ENCODE peak calls at places on chromosomes 5 and 9, in four cellular contexts. C is heart right ventricle, Z is endodermal cell, K is left ventricle myocardium inferior. Q is an unnamed sample.

GRCh38 chr5:44942524-44943001 is 133.8 kb downstream of the MRPS30 start:
- DNase-seq in C (no peak), Z (no peak), K (no peak), Q (no peak)

GRCh38 chr5:130289132-130290088 is 385.1 kb downstream of the CHSY3 start:
- DNase-seq in C (no peak), Z (no peak), K (no peak), Q (peak; percentile 24)

GRCh38 chr5:32251864-32252458 is 60.8 kb downstream of the MTMR12 start:
- DNase-seq in C (no peak), Z (no peak), K (no peak), Q (peak; percentile 33)

GRCh38 chr5:1174122-1174936 is 27.1 kb upstream of the SLC6A19 start:
- DNase-seq in C (peak; percentile 68), Z (peak; percentile 90), K (peak; percentile 61), Q (peak; percentile 83)

GRCh38 chr5:135240283-135240633 is 158.8 kb downstream of the MACROH2A1 start:
- DNase-seq in C (no peak), Z (no peak), K (no peak), Q (no peak)

GRCh38 chr9:69420611-69421270 is 95.7 kb downstream of the ENTREP1 start:
- DNase-seq in C (no peak), Z (peak; percentile 24), K (no peak), Q (no peak)

GRCh38 chr5:90866915-90867715 is 308.5 kb downstream of the ADGRV1 start:
- DNase-seq in C (no peak), Z (no peak), K (no peak), Q (peak; percentile 33)

GRCh38 chr5:10577371-10578291 is 13.8 kb downstream of the ANKRD33B start:
- DNase-seq in C (peak; percentile 30), Z (peak; percentile 45), K (peak; percentile 37), Q (peak; percentile 34)

GRCh38 chr9:96027271-96028131 is 152.0 kb downstream of the ERCC6L2 start:
- DNase-seq in C (peak; percentile 39), Z (peak; percentile 79), K (peak; percentile 33), Q (peak; percentile 22)

GRCh38 chr9:69376651-69377050 is 51.6 kb downstream of the ENTREP1 start:
- DNase-seq in C (no peak), Z (no peak), K (no peak), Q (peak; percentile 95)

GRCh38 chr9:2345013-2345412 is 276.6 kb upstream of the VLDLR start:
- DNase-seq in C (no peak), Z (no peak), K (no peak), Q (no peak)

GRCh38 chr9:126016579-126017290 is 269.6 kb downstream of the PBX3 start:
- DNase-seq in C (no peak), Z (no peak), K (no peak), Q (no peak)

GRCh38 chr9:130301483-130302286 is 36.1 kb downstream of the HMCN2 start:
- DNase-seq in C (peak; percentile 78), Z (no peak), K (peak; percentile 84), Q (peak; percentile 47)

GRCh38 chr9:77912895-77913693 is 118.5 kb downstream of the GNAQ start:
- DNase-seq in C (no peak), Z (no peak), K (no peak), Q (peak; percentile 44)

GRCh38 chr9:96139592-96140251 is 162.3 kb downstream of the HSD17B3 start:
- DNase-seq in C (no peak), Z (no peak), K (no peak), Q (peak; percentile 88)

GRCh38 chr5:88368201-88368600 is 99.6 kb upstream of the TMEM161B start:
- DNase-seq in C (no peak), Z (no peak), K (no peak), Q (no peak)

GRCh38 chr5:174775071-174775470 is 50.7 kb downstream of the MSX2 start:
- DNase-seq in C (no peak), Z (no peak), K (no peak), Q (no peak)

GRCh38 chr5:95621839-95622629 is 2.1 kb downstream of the GPR150 start:
- DNase-seq in C (no peak), Z (no peak), K (no peak), Q (no peak)

GRCh38 chr5:155794801-155795200 is 532.2 kb upstream of the SGCD start:
- DNase-seq in C (no peak), Z (no peak), K (no peak), Q (no peak)

GRCh38 chr9:133887540-133888047 is 104.5 kb downstream of the VAV2 start:
- DNase-seq in C (no peak), Z (no peak), K (no peak), Q (no peak)

GRCh38 chr5:1468247-1468612 is 23.0 kb upstream of the SLC6A3 start:
- DNase-seq in C (no peak), Z (peak; percentile 89), K (no peak), Q (peak; percentile 29)

GRCh38 chr5:16736158-16736994 is 119.6 kb upstream of the RETREG1 start:
- DNase-seq in C (no peak), Z (peak; percentile 79), K (no peak), Q (peak; percentile 93)

GRCh38 chr9:133041958-133042357 is 11.2 kb downstream of the GTF3C5 start:
- DNase-seq in C (no peak), Z (no peak), K (no peak), Q (no peak)

GRCh38 chr5:156120777-156121176 is 206.2 kb upstream of the SGCD start:
- DNase-seq in C (no peak), Z (no peak), K (no peak), Q (no peak)

GRCh38 chr5:131328536-131329186 is 64.8 kb downstream of the CDC42SE2 start:
- DNase-seq in C (no peak), Z (no peak), K (no peak), Q (peak; percentile 28)

GRCh38 chr5:95669540-95669939 is 13.3 kb downstream of the SPATA9 start:
- DNase-seq in C (peak; percentile 40), Z (peak; percentile 85), K (peak; percentile 69), Q (no peak)

GRCh38 chr9:93155716-93156474 is 21.8 kb upstream of the NINJ1 start:
- DNase-seq in C (no peak), Z (no peak), K (no peak), Q (no peak)

GRCh38 chr5:19853616-19854240 is 134.3 kb downstream of the CDH18 start:
- DNase-seq in C (no peak), Z (no peak), K (no peak), Q (no peak)

GRCh38 chr5:34690301-34690700 is 34.2 kb downstream of the RAI14 start:
- DNase-seq in C (no peak), Z (peak; percentile 31), K (no peak), Q (no peak)

GRCh38 chr5:34685485-34686197 is 29.5 kb downstream of the RAI14 start:
- DNase-seq in C (no peak), Z (peak; percentile 75), K (no peak), Q (peak; percentile 80)

GRCh38 chr5:34687269-34688011 is 31.3 kb downstream of the RAI14 start:
- DNase-seq in C (no peak), Z (peak; percentile 6), K (no peak), Q (peak; percentile 90)

GRCh38 chr5:34686762-34687268 is 30.7 kb downstream of the RAI14 start:
- DNase-seq in C (peak; percentile 42), Z (peak; percentile 77), K (peak; percentile 65), Q (peak; percentile 99)

DNA sequence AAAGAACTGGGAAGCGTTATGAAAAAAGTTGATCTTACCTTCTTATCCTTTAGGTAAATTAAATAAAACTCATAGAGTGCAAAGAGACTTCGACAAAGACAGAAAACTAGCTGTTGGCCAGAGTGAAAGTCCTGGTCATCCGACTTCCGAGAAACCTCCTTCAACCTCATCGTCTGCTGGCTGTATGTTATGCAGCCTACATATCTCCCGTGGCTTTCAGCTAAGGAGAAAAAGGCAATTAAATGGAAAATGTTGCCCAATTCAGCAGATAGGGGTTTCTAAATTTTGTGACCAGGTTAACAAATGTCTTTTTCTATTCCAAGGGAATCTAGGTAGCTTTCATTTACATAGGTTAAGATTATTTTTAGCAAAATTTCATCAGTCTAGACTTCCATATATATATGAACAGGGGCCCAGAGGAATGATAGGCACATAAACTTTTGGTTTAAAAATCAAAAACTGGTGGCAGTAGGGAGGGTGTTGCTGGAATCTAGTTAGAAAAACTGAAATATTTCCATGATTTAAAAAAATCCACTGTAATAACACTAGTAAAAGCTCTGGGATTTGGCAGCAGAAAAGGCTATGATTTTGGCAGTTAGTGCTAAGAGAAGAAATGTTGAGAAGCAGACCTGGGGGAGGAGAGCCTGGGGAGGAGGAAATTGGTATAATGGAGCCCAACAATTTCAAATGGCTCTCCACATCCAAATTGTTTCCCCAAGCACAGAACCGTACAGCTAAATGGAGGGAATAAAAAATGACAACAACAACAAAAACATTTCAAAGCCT is 32.1 kb downstream of the RAI14 start:
- DNase-seq in C (no peak), Z (no peak), K (no peak), Q (peak; percentile 70)
- H3K27ac ChIP-seq in C (no peak overlapping the region), Z (no peak overlapping the region), K (no peak overlapping the region), Q (peak overlapping the region; percentile 92)

DNA sequence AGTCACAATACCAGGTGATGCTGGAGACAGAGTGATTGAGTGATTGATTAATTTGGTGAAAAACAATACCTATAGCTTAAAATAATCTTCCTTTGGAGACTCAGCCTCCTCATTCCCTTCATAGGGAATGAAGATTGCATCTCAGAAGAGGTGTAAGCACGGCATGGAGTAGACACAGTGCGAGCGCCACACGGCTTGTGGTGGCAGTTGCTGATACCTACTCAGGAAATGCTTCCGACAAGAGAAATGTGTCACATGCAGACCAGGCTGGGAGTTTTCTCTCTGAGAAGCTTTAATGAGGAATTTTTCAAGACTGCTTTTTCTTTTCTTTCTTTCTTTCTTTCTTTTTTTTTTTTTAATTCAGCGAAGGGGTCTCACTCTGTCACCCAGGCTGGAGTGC is 211.8 kb upstream of the OTULINL start:
- DNase-seq in C (no peak), Z (no peak), K (no peak), Q (no peak)
- H3K27ac ChIP-seq in C (no peak overlapping the region), Z (no peak overlapping the region), K (no peak overlapping the region), Q (no peak overlapping the region)

GRCh38 chr9:137396227-137396626 is 26.7 kb downstream of the EXD3 start:
- DNase-seq in C (no peak), Z (no peak), K (no peak), Q (no peak)

GRCh38 chr9:137395666-137396010 is 27.3 kb downstream of the EXD3 start:
- DNase-seq in C (no peak), Z (no peak), K (no peak), Q (no peak)

GRCh38 chr9:137396808-137397367 is 26.1 kb downstream of the EXD3 start:
- DNase-seq in C (no peak), Z (no peak), K (no peak), Q (no peak)

GRCh38 chr9:137397675-137398423 is 25.1 kb downstream of the EXD3 start:
- DNase-seq in C (no peak), Z (no peak), K (no peak), Q (no peak)

GRCh38 chr9:137398561-137399468 is 24.1 kb downstream of the EXD3 start:
- DNase-seq in C (no peak), Z (no peak), K (no peak), Q (no peak)
- H3K27ac ChIP-seq in C (no peak overlapping the region), Z (no peak overlapping the region), K (no peak overlapping the region), Q (no peak overlapping the region)

DNA sequence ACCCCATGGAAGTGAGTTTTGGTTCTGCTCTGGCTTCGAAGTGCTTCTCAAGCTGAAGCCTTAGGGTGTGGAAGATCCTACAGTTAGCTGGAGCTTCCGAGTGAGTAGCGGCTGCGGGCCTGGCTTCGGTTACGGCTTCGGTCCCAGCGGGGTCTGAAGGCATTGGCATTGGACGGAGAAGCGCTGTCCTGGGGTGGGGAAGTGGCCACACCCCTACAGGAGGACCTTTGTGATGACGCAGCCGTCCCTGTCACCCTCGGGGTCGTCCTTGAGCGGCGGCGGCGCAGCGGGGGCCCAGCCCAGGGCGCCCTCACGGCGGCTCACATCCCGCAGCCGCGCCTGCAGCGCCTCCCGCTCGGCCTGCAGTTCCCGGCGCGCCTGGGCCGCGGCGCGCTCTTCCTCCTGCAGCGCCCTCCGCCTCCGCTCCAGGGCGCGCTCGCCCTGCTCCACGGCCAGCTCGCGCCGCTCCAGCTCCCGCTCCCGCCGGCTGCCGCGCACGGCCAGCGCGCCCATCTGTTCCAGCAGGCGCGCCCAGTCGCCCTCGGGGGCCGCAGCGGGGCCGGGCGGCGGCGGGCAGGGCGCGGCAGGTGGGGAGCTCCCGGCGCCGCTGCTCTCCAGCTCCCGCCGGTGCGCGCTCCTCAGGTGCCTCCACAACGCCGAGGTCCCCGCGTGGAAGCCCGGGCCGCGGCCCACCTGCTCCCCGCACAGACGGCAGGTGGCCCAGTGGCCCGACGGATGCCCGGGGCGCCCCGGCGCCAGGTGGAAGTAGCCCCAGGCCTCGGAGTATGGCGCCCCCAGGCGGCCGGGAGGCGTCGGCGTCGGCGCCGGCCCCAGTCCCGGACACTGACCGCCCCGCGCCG is 9.9 kb downstream of the ZBED3 start:
- DNase-seq in C (peak; percentile 80), Z (peak; percentile 94), K (peak; percentile 70), Q (peak; percentile 76)
- H3K27ac ChIP-seq in C (peak overlapping the region; percentile 78), Z (no peak overlapping the region), K (peak overlapping the region; percentile 78), Q (no peak overlapping the region)

Q was measured in cardiac muscle cell.